ENCODE peak calls at places on chromosomes 12 and 14, in five cellular contexts. L, X, G, O and D are unnamed samples.

GRCh38 chr12:124231980-124232653 is 62.8 kb upstream of the RFLNA start:
- DNase-seq in L (no peak), X (no peak), G (no peak), O (no peak), D (no peak)

GRCh38 chr14:78162202-78162601 is 8.0 kb upstream of the NRXN3 start:
- DNase-seq in L (no peak), X (no peak), G (no peak), O (peak), D (no peak)

GRCh38 chr12:47612953-47613352 is 92.9 kb downstream of the RPAP3 start:
- DNase-seq in L (no peak), X (no peak), G (no peak), O (peak), D (no peak)

GRCh38 chr12:94586589-94587259 is 63.6 kb downstream of the TMCC3 start:
- DNase-seq in L (no peak), X (no peak), G (no peak), O (no peak), D (no peak)

GRCh38 chr12:102847131-102847530 is 69.9 kb downstream of the PAH start:
- DNase-seq in L (no peak), X (no peak), G (no peak), O (peak), D (no peak)

GRCh38 chr14:66998013-66998412 is 191.2 kb upstream of the GARIN2 start:
- DNase-seq in L (no peak), X (no peak), G (no peak), O (no peak), D (no peak)

GRCh38 chr12:41509655-41510054 is 321.5 kb downstream of the PDZRN4 start:
- DNase-seq in L (no peak), X (no peak), G (no peak), O (no peak), D (no peak)

GRCh38 chr12:12020762-12021161 is 50.0 kb upstream of the BCL2L14 start:
- DNase-seq in L (no peak), X (no peak), G (no peak), O (no peak), D (no peak)

GRCh38 chr12:45268672-45269406 is 52.9 kb downstream of the ANO6 start:
- DNase-seq in L (no peak), X (no peak), G (peak), O (peak), D (peak)

GRCh38 chr12:23760495-23760894 is 189.0 kb downstream of the SOX5 start:
- DNase-seq in L (peak), X (peak), G (no peak), O (peak), D (no peak)

GRCh38 chr12:109737631-109738030 is 24.0 kb downstream of the FAM222A start:
- DNase-seq in L (no peak), X (no peak), G (no peak), O (peak), D (no peak)

GRCh38 chr12:5123921-5124320 is 80.2 kb downstream of the KCNA5 start:
- DNase-seq in L (no peak), X (no peak), G (no peak), O (no peak), D (peak)

GRCh38 chr12:52915637-52916036 is 10.8 kb upstream of the KRT8 start:
- DNase-seq in L (no peak), X (no peak), G (no peak), O (no peak), D (no peak)

GRCh38 chr12:31591308-31591901 is 469 bp upstream of the DENND5B start:
- DNase-seq in L (no peak), X (peak), G (peak), O (peak), D (no peak)

GRCh38 chr12:12689672-12690287 is 6.2 kb downstream of the GPR19 start:
- DNase-seq in L (no peak), X (no peak), G (no peak), O (no peak), D (peak)

GRCh38 chr12:53868516-53868986 is 70.1 kb upstream of the HOXC13 start:
- DNase-seq in L (no peak), X (no peak), G (no peak), O (peak), D (no peak)

GRCh38 chr12:129788506-129788905 is 115.3 kb downstream of the TMEM132D start:
- DNase-seq in L (no peak), X (no peak), G (no peak), O (no peak), D (no peak)

GRCh38 chr14:104215706-104216334 is 77.4 kb downstream of the KIF26A start:
- DNase-seq in L (no peak), X (no peak), G (no peak), O (no peak), D (no peak)

GRCh38 chr14:65164825-65165135 is 62.5 kb upstream of the MAX start:
- DNase-seq in L (no peak), X (no peak), G (no peak), O (no peak), D (no peak)

GRCh38 chr14:48568688-48569087 is 893.3 kb upstream of the MDGA2 start:
- DNase-seq in L (no peak), X (no peak), G (peak), O (no peak), D (peak)

GRCh38 chr14:68771631-68772030 is 21.2 kb downstream of the ZFP36L1 start:
- DNase-seq in L (no peak), X (no peak), G (no peak), O (no peak), D (no peak)

GRCh38 chr14:94481468-94482131 is 5.6 kb upstream of the SERPINA9 start:
- DNase-seq in L (no peak), X (no peak), G (no peak), O (no peak), D (peak)

GRCh38 chr12:25276199-25276937 is 25.6 kb upstream of the KRAS start:
- DNase-seq in L (no peak), X (no peak), G (peak), O (no peak), D (peak)

GRCh38 chr14:69101331-69101826 is 51.5 kb downstream of the DCAF5 start:
- DNase-seq in L (no peak), X (no peak), G (peak), O (peak), D (peak)

GRCh38 chr12:53344487-53344823 is 8.3 kb upstream of the SP7 start:
- DNase-seq in L (no peak), X (no peak), G (no peak), O (no peak), D (no peak)

GRCh38 chr12:124332900-124333299 is 38.0 kb downstream of the RFLNA start:
- DNase-seq in L (no peak), X (no peak), G (no peak), O (no peak), D (no peak)

GRCh38 chr14:50335989-50336391 is 23.9 kb downstream of the DMAC2L start:
- DNase-seq in L (no peak), X (no peak), G (peak), O (peak), D (peak)

GRCh38 chr12:113370923-113371682 is 12.7 kb downstream of the PLBD2 start:
- DNase-seq in L (no peak), X (no peak), G (no peak), O (no peak), D (no peak)

GRCh38 chr14:54335569-54336155 is 61.1 kb upstream of the CDKN3 start:
- DNase-seq in L (no peak), X (no peak), G (no peak), O (no peak), D (no peak)

GRCh38 chr12:94616217-94616729 is 34.1 kb downstream of the TMCC3 start:
- DNase-seq in L (no peak), X (peak), G (no peak), O (peak), D (no peak)

GRCh38 chr12:114767906-114768697 is 84.1 kb upstream of the TBX3 start:
- DNase-seq in L (no peak), X (no peak), G (peak), O (no peak), D (peak)
- H2BK5ac ChIP-seq in L (no peak), X (no peak), G (no peak), O (no peak), D (peak)

DNA sequence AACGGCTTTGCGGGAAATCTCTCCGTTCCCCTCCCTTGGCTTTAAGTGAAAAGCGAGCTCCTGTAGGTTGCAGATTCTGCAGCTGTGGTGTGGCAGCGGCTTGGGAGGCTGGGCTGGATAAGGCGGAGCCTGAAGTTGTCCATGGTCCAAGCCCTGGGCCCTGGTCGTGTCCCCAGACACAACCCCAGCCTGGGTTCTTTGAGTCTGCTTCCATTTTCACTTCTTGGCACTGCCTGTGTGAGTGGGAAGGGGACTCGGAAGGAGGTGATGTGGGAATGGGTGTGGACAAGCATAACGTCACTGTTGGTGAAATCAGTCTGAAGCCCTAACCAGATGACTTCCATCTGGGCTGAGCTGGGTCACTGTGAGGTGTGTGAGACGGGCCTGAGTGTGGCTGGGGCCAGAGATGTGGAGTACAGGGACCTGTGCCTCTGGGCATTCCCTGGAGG is 43.0 kb upstream of the CTDSP2 start:
- DNase-seq in L (no peak), X (peak), G (peak), O (no peak), D (peak)
- H2BK5ac ChIP-seq in L (no peak), X (no peak), G (no peak), O (no peak), D (peak)

GRCh38 chr12:120370343-120371243 is 1.6 kb upstream of the MSI1 start:
- DNase-seq in L (no peak), X (no peak), G (no peak), O (no peak), D (no peak)
- H2BK5ac ChIP-seq in L (peak), X (no peak), G (no peak), O (no peak), D (no peak)

GRCh38 chr12:72271741-72272661 is at the start of gene TRHDE:
- DNase-seq in L (peak), X (peak), G (peak), O (peak), D (peak)
- H2BK5ac ChIP-seq in L (peak), X (no peak), G (no peak), O (no peak), D (peak)

GRCh38 chr14:101965796-101966718 is 1.7 kb downstream of the DYNC1H1 start:
- DNase-seq in L (no peak), X (no peak), G (peak), O (no peak), D (no peak)

GRCh38 chr14:101963611-101964296 is 619 bp upstream of the DYNC1H1 start:
- DNase-seq in L (no peak), X (no peak), G (no peak), O (no peak), D (no peak)

GRCh38 chr14:101966742-101967141 is 2.4 kb downstream of the DYNC1H1 start:
- DNase-seq in L (no peak), X (no peak), G (no peak), O (no peak), D (no peak)

GRCh38 chr14:101964297-101965144 is at the start of gene DYNC1H1:
- DNase-seq in L (peak), X (peak), G (peak), O (peak), D (peak)

DNA sequence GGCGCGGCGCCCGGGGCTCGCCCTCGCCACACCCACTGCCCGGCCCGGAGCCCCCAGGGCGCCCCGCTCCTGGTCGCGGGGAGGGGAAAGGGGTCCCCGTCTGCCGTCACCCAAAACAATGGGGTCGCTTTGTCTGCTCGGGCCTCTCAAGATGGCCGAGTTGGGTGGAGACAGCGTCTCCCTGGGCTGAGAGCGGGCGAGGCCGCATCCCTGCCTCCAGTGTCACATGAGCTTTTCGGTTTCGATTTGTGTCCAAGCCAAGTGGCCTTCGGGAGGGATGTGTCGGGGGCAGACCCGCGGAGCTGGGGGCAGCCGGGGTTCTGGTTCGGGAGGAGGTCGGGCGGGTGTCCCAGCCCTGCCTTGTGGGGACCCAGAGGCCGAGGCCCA is 765 bp downstream of the DYNC1H1 start:
- DNase-seq in L (peak), X (peak), G (peak), O (peak), D (peak)
- H2BK5ac ChIP-seq in L (peak), X (no peak), G (peak), O (no peak), D (peak)

GRCh38 chr12:120110550-120111501 is 5.7 kb downstream of the RAB35 start:
- DNase-seq in L (no peak), X (peak), G (no peak), O (peak), D (no peak)
- H2BK5ac ChIP-seq in L (no peak), X (no peak), G (no peak), O (no peak), D (no peak)

GRCh38 chr14:101133068-101133467 is 229.5 kb upstream of the RTL1 start:
- DNase-seq in L (no peak), X (no peak), G (no peak), O (no peak), D (no peak)

GRCh38 chr14:101132588-101132987 is 229.1 kb upstream of the RTL1 start:
- DNase-seq in L (no peak), X (no peak), G (no peak), O (no peak), D (no peak)

GRCh38 chr14:101130861-101131260 is 227.3 kb upstream of the RTL1 start:
- DNase-seq in L (no peak), X (no peak), G (no peak), O (no peak), D (no peak)

GRCh38 chr14:101131451-101131916 is 228.0 kb upstream of the RTL1 start:
- DNase-seq in L (no peak), X (peak), G (no peak), O (peak), D (no peak)

GRCh38 chr14:101132051-101132541 is 228.6 kb upstream of the RTL1 start:
- DNase-seq in L (no peak), X (peak), G (no peak), O (no peak), D (no peak)
- H2BK5ac ChIP-seq in L (no peak), X (no peak), G (no peak), O (peak), D (no peak)

GRCh38 chr12:457676-458075 is 2.1 kb upstream of the B4GALNT3 start:
- DNase-seq in L (no peak), X (no peak), G (no peak), O (no peak), D (no peak)
- H2BK5ac ChIP-seq in L (no peak), X (no peak), G (no peak), O (no peak), D (no peak)